ENCODE peak calls at places on chromosomes 13 and 19, in ten cellular contexts. One of them, this sample, is unnamed.

GRCh38 chr19:50427997-50428425 is 4.7 kb upstream of the MYBPC2 start:
- DNase-seq in LHCN-M2: peak
- DNase-seq in NCI-H1092 treated with DMSO at 0.1 percent for 48 hours: no peak
- DNase-seq in NCI-H2081: no peak
- DNase-seq in H54: no peak
- DNase-seq in KBM-7: no peak
- DNase-seq in NCI-H1417 treated with DMSO at 0.1 percent for 48 hours: no peak
- DNase-seq in CD4-positive, alpha-beta T cell: peak
- DNase-seq in activated CD8-positive, alpha-beta T cell treated with anti-CD3 and anti-CD28 coated beads for 36 hours: no peak
- DNase-seq in astrocyte of the spinal cord: peak
- DNase-seq in this sample: no peak

GRCh38 chr19:4369109-4369887 is 25.9 kb downstream of the MPND start:
- DNase-seq in LHCN-M2: no peak
- DNase-seq in NCI-H1092 treated with DMSO at 0.1 percent for 48 hours: no peak
- DNase-seq in NCI-H2081: no peak
- DNase-seq in H54: no peak
- DNase-seq in KBM-7: peak
- DNase-seq in NCI-H1417 treated with DMSO at 0.1 percent for 48 hours: no peak
- DNase-seq in CD4-positive, alpha-beta T cell: peak
- DNase-seq in activated CD8-positive, alpha-beta T cell treated with anti-CD3 and anti-CD28 coated beads for 36 hours: peak
- DNase-seq in astrocyte of the spinal cord: peak
- DNase-seq in this sample: peak

GRCh38 chr13:103539265-103539664 is 473.0 kb upstream of the SLC10A2 start:
- DNase-seq in LHCN-M2: no peak
- DNase-seq in NCI-H1092 treated with DMSO at 0.1 percent for 48 hours: peak
- DNase-seq in NCI-H2081: peak
- DNase-seq in H54: no peak
- DNase-seq in KBM-7: no peak
- DNase-seq in NCI-H1417 treated with DMSO at 0.1 percent for 48 hours: peak
- DNase-seq in CD4-positive, alpha-beta T cell: no peak
- DNase-seq in activated CD8-positive, alpha-beta T cell treated with anti-CD3 and anti-CD28 coated beads for 36 hours: no peak
- DNase-seq in astrocyte of the spinal cord: no peak
- DNase-seq in this sample: no peak

GRCh38 chr13:79401259-79402071 is 4.6 kb downstream of the RBM26 start:
- DNase-seq in LHCN-M2: no peak
- DNase-seq in NCI-H1092 treated with DMSO at 0.1 percent for 48 hours: no peak
- DNase-seq in NCI-H2081: no peak
- DNase-seq in H54: no peak
- DNase-seq in KBM-7: peak
- DNase-seq in NCI-H1417 treated with DMSO at 0.1 percent for 48 hours: no peak
- DNase-seq in CD4-positive, alpha-beta T cell: no peak
- DNase-seq in activated CD8-positive, alpha-beta T cell treated with anti-CD3 and anti-CD28 coated beads for 36 hours: no peak
- DNase-seq in astrocyte of the spinal cord: no peak
- DNase-seq in this sample: peak

GRCh38 chr13:81247711-81248110 is 906.8 kb upstream of the SPRY2 start:
- DNase-seq in LHCN-M2: no peak
- DNase-seq in NCI-H1092 treated with DMSO at 0.1 percent for 48 hours: no peak
- DNase-seq in NCI-H2081: no peak
- DNase-seq in H54: no peak
- DNase-seq in KBM-7: no peak
- DNase-seq in NCI-H1417 treated with DMSO at 0.1 percent for 48 hours: no peak
- DNase-seq in CD4-positive, alpha-beta T cell: no peak
- DNase-seq in activated CD8-positive, alpha-beta T cell treated with anti-CD3 and anti-CD28 coated beads for 36 hours: no peak
- DNase-seq in astrocyte of the spinal cord: no peak
- DNase-seq in this sample: no peak

GRCh38 chr13:23450340-23451046 is 17.0 kb upstream of the SACS start:
- DNase-seq in LHCN-M2: peak
- DNase-seq in NCI-H1092 treated with DMSO at 0.1 percent for 48 hours: peak
- DNase-seq in NCI-H2081: no peak
- DNase-seq in H54: no peak
- DNase-seq in KBM-7: peak
- DNase-seq in NCI-H1417 treated with DMSO at 0.1 percent for 48 hours: peak
- DNase-seq in CD4-positive, alpha-beta T cell: no peak
- DNase-seq in activated CD8-positive, alpha-beta T cell treated with anti-CD3 and anti-CD28 coated beads for 36 hours: no peak
- DNase-seq in astrocyte of the spinal cord: no peak
- DNase-seq in this sample: peak

GRCh38 chr13:109400625-109401257 is 385.6 kb downstream of the IRS2 start:
- DNase-seq in LHCN-M2: no peak
- DNase-seq in NCI-H1092 treated with DMSO at 0.1 percent for 48 hours: no peak
- DNase-seq in NCI-H2081: no peak
- DNase-seq in H54: no peak
- DNase-seq in KBM-7: no peak
- DNase-seq in NCI-H1417 treated with DMSO at 0.1 percent for 48 hours: no peak
- DNase-seq in CD4-positive, alpha-beta T cell: no peak
- DNase-seq in activated CD8-positive, alpha-beta T cell treated with anti-CD3 and anti-CD28 coated beads for 36 hours: no peak
- DNase-seq in astrocyte of the spinal cord: no peak
- DNase-seq in this sample: no peak

GRCh38 chr19:33727331-33728028 is 69.2 kb upstream of the KCTD15 start:
- DNase-seq in LHCN-M2: no peak
- DNase-seq in NCI-H1092 treated with DMSO at 0.1 percent for 48 hours: peak
- DNase-seq in NCI-H2081: no peak
- DNase-seq in H54: no peak
- DNase-seq in KBM-7: no peak
- DNase-seq in NCI-H1417 treated with DMSO at 0.1 percent for 48 hours: no peak
- DNase-seq in CD4-positive, alpha-beta T cell: no peak
- DNase-seq in activated CD8-positive, alpha-beta T cell treated with anti-CD3 and anti-CD28 coated beads for 36 hours: no peak
- DNase-seq in astrocyte of the spinal cord: no peak
- DNase-seq in this sample: no peak

GRCh38 chr19:3184847-3185481 is 766 bp upstream of the NCLN start:
- DNase-seq in LHCN-M2: no peak
- DNase-seq in NCI-H1092 treated with DMSO at 0.1 percent for 48 hours: no peak
- DNase-seq in NCI-H2081: peak
- DNase-seq in H54: peak
- DNase-seq in KBM-7: no peak
- DNase-seq in NCI-H1417 treated with DMSO at 0.1 percent for 48 hours: no peak
- DNase-seq in CD4-positive, alpha-beta T cell: peak
- DNase-seq in activated CD8-positive, alpha-beta T cell treated with anti-CD3 and anti-CD28 coated beads for 36 hours: peak
- DNase-seq in astrocyte of the spinal cord: no peak
- DNase-seq in this sample: no peak

GRCh38 chr19:54017266-54017665 is 25.8 kb downstream of the CACNG6 start:
- DNase-seq in LHCN-M2: peak
- DNase-seq in NCI-H1092 treated with DMSO at 0.1 percent for 48 hours: no peak
- DNase-seq in NCI-H2081: no peak
- DNase-seq in H54: no peak
- DNase-seq in KBM-7: no peak
- DNase-seq in NCI-H1417 treated with DMSO at 0.1 percent for 48 hours: no peak
- DNase-seq in CD4-positive, alpha-beta T cell: no peak
- DNase-seq in activated CD8-positive, alpha-beta T cell treated with anti-CD3 and anti-CD28 coated beads for 36 hours: no peak
- DNase-seq in astrocyte of the spinal cord: no peak
- DNase-seq in this sample: no peak

GRCh38 chr13:79480954-79481684 is at the start of gene NDFIP2:
- DNase-seq in LHCN-M2: peak
- DNase-seq in NCI-H1092 treated with DMSO at 0.1 percent for 48 hours: peak
- DNase-seq in NCI-H2081: peak
- DNase-seq in H54: peak
- DNase-seq in KBM-7: peak
- DNase-seq in NCI-H1417 treated with DMSO at 0.1 percent for 48 hours: peak
- DNase-seq in CD4-positive, alpha-beta T cell: peak
- DNase-seq in activated CD8-positive, alpha-beta T cell treated with anti-CD3 and anti-CD28 coated beads for 36 hours: peak
- DNase-seq in astrocyte of the spinal cord: peak
- DNase-seq in this sample: peak